ENCODE peak calls at places on chromosome X, in six cellular contexts. J is CD8-positive, alpha-beta T cell; D is cardiac muscle cell; X is epithelial cell of esophagus; P is CD4-positive, alpha-beta T cell; Y is A549. R is an unnamed sample.

GRCh38 chrX:42934020-42934701 is 156.2 kb upstream of the PPP1R2C start:
- DNase-seq in J (peak; percentile 30), D (no peak), X (no peak), P (no peak), Y (no peak), R (no peak)

GRCh38 chrX:69014200-69014599 is 151.1 kb downstream of the PJA1 start:
- DNase-seq in J (no peak), D (no peak), X (peak; percentile 52), P (no peak), Y (no peak), R (no peak)

GRCh38 chrX:109843963-109844751 is 111.1 kb upstream of the ACSL4 start:
- DNase-seq in J (no peak), D (peak; percentile 47), X (no peak), P (no peak), Y (no peak), R (no peak)

GRCh38 chrX:88621278-88621677 is 125.7 kb upstream of the CPXCR1 start:
- DNase-seq in J (no peak), D (no peak), X (no peak), P (no peak), Y (no peak), R (no peak)

GRCh38 chrX:40722930-40723329 is 12.4 kb downstream of the MED14 start:
- DNase-seq in J (no peak), D (no peak), X (no peak), P (no peak), Y (no peak), R (no peak)

GRCh38 chrX:361231-362145 is 25.2 kb downstream of the PPP2R3B start:
- DNase-seq in J (no peak), D (no peak), X (no peak), P (no peak), Y (no peak), R (no peak)

GRCh38 chrX:100070334-100070849 is 339.7 kb downstream of the PCDH19 start:
- DNase-seq in J (no peak), D (no peak), X (no peak), P (no peak), Y (no peak), R (no peak)

GRCh38 chrX:39809326-39809725 is 288.4 kb downstream of the BCOR start:
- DNase-seq in J (no peak), D (no peak), X (peak; percentile 82), P (no peak), Y (no peak), R (no peak)

GRCh38 chrX:22429704-22430103 is 157.0 kb downstream of the CBLL2 start:
- DNase-seq in J (no peak), D (no peak), X (no peak), P (no peak), Y (no peak), R (no peak)

GRCh38 chrX:150913511-150913910 is 15.0 kb upstream of the CD99L2 start:
- DNase-seq in J (no peak), D (no peak), X (no peak), P (no peak), Y (no peak), R (no peak)

GRCh38 chrX:153336128-153336894 is 2.4 kb downstream of the ZNF275 start:
- DNase-seq in J (no peak), D (no peak), X (peak; percentile 28), P (no peak), Y (no peak), R (no peak)

GRCh38 chrX:123884809-123885408 is 25.1 kb downstream of the XIAP start:
- DNase-seq in J (peak; percentile 16), D (peak; percentile 49), X (peak; percentile 54), P (peak; percentile 2), Y (peak; percentile 36), R (peak; percentile 6)

GRCh38 chrX:107450823-107451509 is 1.5 kb downstream of the FRMPD3 start:
- DNase-seq in J (peak; percentile 11), D (peak; percentile 77), X (no peak), P (no peak), Y (peak; percentile 16), R (peak; percentile 46)

GRCh38 chrX:38304010-38304409 is 23.3 kb downstream of the RPGR start:
- DNase-seq in J (no peak), D (peak; percentile 15), X (peak; percentile 19), P (no peak), Y (no peak), R (peak; percentile 11)

GRCh38 chrX:150529587-150529986 is 38.8 kb upstream of the MTM1 start:
- DNase-seq in J (no peak), D (no peak), X (no peak), P (no peak), Y (no peak), R (no peak)

GRCh38 chrX:149495573-149496071 is 9.5 kb downstream of the IDS start:
- DNase-seq in J (no peak), D (no peak), X (peak; percentile 88), P (no peak), Y (peak; percentile 69), R (no peak)

GRCh38 chrX:12581546-12581945 is 209.7 kb upstream of the PRPS2 start:
- DNase-seq in J (no peak), D (no peak), X (peak; percentile 76), P (no peak), Y (no peak), R (no peak)

DNA sequence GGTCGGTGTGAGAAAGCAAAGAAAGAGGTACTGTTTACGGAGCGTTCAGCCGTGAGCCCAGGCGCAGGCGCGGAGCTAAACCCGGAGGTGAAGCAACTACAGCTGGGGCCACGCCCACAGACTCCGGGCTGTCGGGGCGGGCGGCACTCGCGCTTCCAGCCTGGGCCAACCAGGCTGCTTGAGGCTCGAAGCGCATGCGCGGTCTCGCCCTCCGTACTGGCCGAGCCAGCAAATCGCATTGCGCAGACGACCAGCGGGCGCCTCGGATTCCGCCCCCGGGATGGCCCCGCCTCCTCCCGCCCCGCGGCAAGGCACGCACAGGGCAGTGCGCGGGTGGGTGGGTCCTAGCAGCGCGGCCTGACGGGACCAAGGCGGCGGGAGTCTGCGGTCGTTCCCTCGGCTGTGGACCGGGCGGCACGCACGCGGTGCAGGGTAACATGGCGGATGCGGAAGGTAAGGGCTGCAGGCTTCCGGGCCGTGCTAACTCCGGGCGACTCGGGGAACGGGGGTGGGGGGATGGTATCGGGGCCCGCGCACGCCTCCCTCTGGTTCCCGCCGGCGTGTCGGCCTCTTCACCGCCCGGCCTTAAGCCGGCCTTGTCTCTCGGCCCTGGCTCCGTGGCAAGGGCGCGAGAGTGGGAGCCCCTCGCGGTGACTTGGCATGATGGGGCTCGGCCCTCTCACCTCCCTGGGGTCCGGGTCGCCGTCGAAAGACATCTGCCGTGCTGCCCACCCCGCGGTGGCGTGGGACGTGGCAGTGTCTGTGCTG is at the start of gene DKC1:
- DNase-seq in J (peak; percentile 92), D (peak; percentile 96), X (peak; percentile 96), P (peak; percentile 95), Y (peak; percentile 80), R (peak; percentile 86)
- TF ChIP-seq CTCF in J (no peak), D (no peak), X (no peak), P (no peak), Y (no peak), R (no peak)

DNA sequence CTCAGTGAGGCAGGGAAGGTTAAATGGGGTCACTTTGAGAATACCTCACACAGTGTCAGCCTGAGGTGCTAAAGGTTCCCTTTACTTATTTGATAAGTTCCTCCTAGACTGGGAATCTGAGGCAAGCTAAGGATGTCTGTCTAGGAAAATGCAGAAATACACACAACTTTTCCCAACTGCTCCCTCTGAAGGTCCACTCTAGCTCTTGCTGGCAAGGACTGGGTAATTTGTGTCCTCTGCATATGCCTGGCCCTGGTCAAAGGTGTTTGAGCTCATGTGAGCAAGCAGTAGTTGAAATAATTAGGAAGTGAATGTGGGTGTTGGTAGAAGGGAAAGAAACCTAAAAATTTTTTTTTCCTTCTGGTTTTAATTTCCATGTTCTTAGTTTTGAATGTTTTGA is 21.3 kb downstream of the TXLNG start:
- DNase-seq in J (no peak), D (peak; percentile 23), X (no peak), P (no peak), Y (no peak), R (peak; percentile 15)
- TF ChIP-seq CTCF in J (no peak), D (peak; percentile 51), X (no peak), P (no peak), Y (no peak), R (no peak)

DNA sequence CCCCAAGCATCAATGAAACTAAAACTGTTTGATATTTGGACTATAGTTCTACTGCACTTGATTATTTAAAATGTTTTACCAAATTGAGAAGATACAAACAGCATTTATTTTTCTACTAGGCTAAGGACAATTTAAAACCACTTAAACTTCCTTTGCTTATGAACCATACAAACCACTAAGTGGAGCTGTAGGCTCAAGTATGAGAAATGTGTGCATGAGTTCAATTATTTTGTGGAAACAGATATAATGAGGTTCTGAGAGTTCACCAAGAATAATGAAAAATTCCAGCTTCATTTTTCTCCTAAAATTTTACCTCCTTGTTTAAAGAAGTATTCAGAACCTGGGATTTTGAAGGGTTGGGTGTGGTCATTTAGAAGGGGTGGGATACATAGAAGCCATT is 63.1 kb downstream of the SERPINA7 start:
- DNase-seq in J (no peak), D (peak; percentile 20), X (peak; percentile 32), P (no peak), Y (no peak), R (no peak)
- TF ChIP-seq CTCF in J (no peak), D (peak; percentile 24), X (peak; percentile 34), P (no peak), Y (no peak), R (no peak)

DNA sequence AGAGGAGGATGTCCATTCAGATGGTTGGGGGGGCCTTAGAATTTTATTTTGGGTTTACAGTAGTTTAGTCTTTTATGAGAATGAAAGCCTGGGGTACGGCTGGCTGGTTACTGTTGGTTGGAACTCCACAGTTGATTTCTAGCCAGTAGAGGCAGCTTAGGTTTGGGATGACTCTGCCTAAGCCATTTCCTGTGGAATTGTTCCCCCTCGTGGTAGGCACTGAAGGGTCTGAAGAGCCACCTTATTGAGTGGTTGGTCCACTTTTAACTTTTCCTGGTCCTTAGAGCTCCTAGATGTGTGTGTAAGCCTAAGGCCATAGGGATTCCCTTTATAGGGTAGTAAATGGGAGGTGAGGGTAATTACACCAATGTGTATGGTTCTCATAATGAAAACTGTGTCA is 19.7 kb downstream of the SPIN3 start:
- DNase-seq in J (no peak), D (no peak), X (peak; percentile 10), P (no peak), Y (no peak), R (no peak)
- TF ChIP-seq CTCF in J (no peak), D (peak; percentile 9), X (peak; percentile 3), P (no peak), Y (no peak), R (no peak)

GRCh38 chrX:46554942-46555341 is 9.7 kb upstream of the ZNF674 start:
- DNase-seq in J (no peak), D (no peak), X (peak; percentile 47), P (no peak), Y (no peak), R (no peak)

GRCh38 chrX:46559062-46559461 is 13.8 kb upstream of the ZNF674 start:
- DNase-seq in J (no peak), D (no peak), X (no peak), P (no peak), Y (no peak), R (no peak)

GRCh38 chrX:46551494-46552128 is 6.4 kb upstream of the ZNF674 start:
- DNase-seq in J (no peak), D (no peak), X (peak; percentile 34), P (no peak), Y (no peak), R (no peak)

GRCh38 chrX:46549914-46550313 is 4.7 kb upstream of the ZNF674 start:
- DNase-seq in J (no peak), D (no peak), X (no peak), P (no peak), Y (no peak), R (no peak)

GRCh38 chrX:46553935-46554334 is 8.7 kb upstream of the ZNF674 start:
- DNase-seq in J (no peak), D (no peak), X (no peak), P (no peak), Y (no peak), R (no peak)
- TF ChIP-seq CTCF in J (no peak), D (no peak), X (no peak), P (no peak), Y (no peak), R (no peak)

R was measured in endothelial cell.